ENCODE peak calls at places on chromosomes 6 and 20, in eight cellular contexts. Y, X, P, H, A, Z, L and M are unnamed samples. For H3K4me1 and H3K9me3, the result is how much of the 10 kb centered on the place peaks cover.

GRCh38 chr20:19937651-19938420 is 79.3 kb upstream of the NAA20 start:
- DNase-seq in Y (no peak), X (no peak), P (no peak), H (no peak), A (no peak), Z (no peak), L (no peak), M (no peak)

GRCh38 chr20:25194333-25194972 is 1.1 kb upstream of the ENTPD6 start:
- DNase-seq in Y (no peak), X (no peak), P (no peak), H (no peak), A (no peak), Z (no peak), L (no peak), M (no peak)

GRCh38 chr6:34242252-34243130 is 5.8 kb downstream of the HMGA1 start:
- DNase-seq in Y (no peak), X (no peak), P (no peak), H (no peak), A (no peak), Z (no peak), L (no peak), M (no peak)

GRCh38 chr6:3249821-3250220 is 8.9 kb upstream of the PSMG4 start:
- DNase-seq in Y (no peak), X (no peak), P (no peak), H (no peak), A (no peak), Z (no peak), L (no peak), M (no peak)

GRCh38 chr20:35837577-35838195 is 65.9 kb downstream of the PHF20 start:
- DNase-seq in Y (no peak), X (no peak), P (no peak), H (no peak), A (no peak), Z (no peak), L (no peak), M (no peak)

GRCh38 chr6:139888691-139889122 is 514.3 kb upstream of the CITED2 start:
- DNase-seq in Y (no peak), X (peak), P (no peak), H (no peak), A (no peak), Z (no peak), L (no peak), M (no peak)

GRCh38 chr6:78523622-78524021 is 343.7 kb upstream of the IRAK1BP1 start:
- DNase-seq in Y (peak), X (no peak), P (no peak), H (no peak), A (no peak), Z (no peak), L (no peak), M (no peak)

GRCh38 chr20:53609501-53610445 is 16.1 kb upstream of the ZNF217 start:
- DNase-seq in Y (peak), X (peak), P (peak), H (peak), A (no peak), Z (peak), L (no peak), M (peak)

GRCh38 chr20:62346398-62347150 is 20.5 kb downstream of the LAMA5 start:
- DNase-seq in Y (no peak), X (no peak), P (no peak), H (no peak), A (no peak), Z (no peak), L (no peak), M (no peak)

GRCh38 chr20:45776931-45777330 is 14.8 kb downstream of the WFDC3 start:
- DNase-seq in Y (no peak), X (no peak), P (no peak), H (no peak), A (no peak), Z (no peak), L (no peak), M (no peak)

GRCh38 chr20:45782890-45783289 is 8.8 kb downstream of the WFDC3 start:
- DNase-seq in Y (no peak), X (no peak), P (no peak), H (no peak), A (no peak), Z (no peak), L (no peak), M (no peak)

GRCh38 chr20:45780159-45780558 is 11.5 kb downstream of the WFDC3 start:
- DNase-seq in Y (peak), X (no peak), P (no peak), H (no peak), A (no peak), Z (no peak), L (no peak), M (no peak)

GRCh38 chr20:45781391-45781931 is 10.2 kb downstream of the WFDC3 start:
- DNase-seq in Y (peak), X (no peak), P (no peak), H (no peak), A (no peak), Z (no peak), L (no peak), M (peak)

DNA sequence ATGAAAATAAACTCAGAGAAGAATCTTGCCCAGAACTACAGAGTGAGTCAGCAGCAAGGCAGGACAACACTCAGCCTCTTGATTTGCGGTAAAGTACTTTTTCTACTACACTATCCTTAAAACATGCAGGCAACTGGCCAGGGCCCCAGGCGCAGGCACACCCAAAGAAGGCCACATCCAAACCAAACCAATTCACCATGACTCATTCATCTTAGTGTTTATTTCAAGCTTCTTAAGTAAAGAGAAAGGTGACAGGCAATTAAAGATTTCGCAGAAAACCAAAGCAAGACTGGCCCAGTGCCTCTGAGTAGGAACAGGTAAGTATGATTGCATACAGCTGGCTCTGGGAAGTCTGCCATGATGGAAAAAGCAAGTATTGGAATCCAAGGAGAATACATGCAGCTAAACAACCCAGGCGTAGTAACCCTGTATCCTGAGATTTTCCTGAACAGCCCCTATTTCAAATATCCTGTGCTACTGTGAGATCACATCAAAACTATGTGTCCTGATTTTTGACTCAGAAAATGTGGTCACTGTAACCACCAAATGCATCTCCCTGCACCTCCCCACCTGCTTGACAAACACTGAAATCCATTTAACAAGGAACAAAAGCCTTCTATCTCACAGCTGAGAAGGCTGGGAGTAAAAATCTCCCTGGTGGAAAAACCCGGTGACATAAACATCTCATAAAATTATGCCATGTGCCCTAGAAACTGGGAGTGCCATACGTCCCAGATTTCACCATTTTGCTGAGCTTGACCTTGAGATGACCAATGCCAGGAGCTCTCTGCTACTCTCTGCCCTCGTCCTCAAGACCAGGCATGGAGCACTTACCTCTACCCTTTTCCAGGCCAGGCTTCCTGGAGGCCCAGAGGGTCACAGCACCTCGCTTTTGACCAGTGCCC is 12.4 kb downstream of the WFDC3 start:
- DNase-seq in Y (peak), X (no peak), P (peak), H (no peak), A (peak), Z (no peak), L (peak), M (peak)
- H3K4me1 ChIP-seq in Y (under half), X (under half), P (under half), H (under half), A (under half), Z (under half), L (under half), M (under half)

DNA sequence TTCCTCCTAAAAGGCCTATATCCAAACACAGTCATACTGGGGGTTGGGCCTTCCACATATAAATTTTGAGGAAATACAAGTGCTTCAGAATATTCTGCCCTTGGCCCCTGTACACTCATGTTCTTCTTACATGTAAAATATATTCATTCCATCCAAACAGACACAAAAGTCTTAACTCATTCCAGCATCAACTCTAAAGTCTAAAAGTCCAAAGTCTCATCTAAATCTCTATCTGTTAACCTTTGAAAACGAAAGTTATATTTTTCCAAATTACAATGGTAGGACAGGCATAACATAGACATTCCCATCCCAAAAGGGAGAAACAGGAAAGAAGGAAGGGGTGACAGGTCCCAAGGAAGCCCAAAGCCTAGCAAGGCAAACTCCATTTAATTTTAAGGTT is 215.4 kb upstream of the THBS2 start:
- DNase-seq in Y (no peak), X (no peak), P (no peak), H (no peak), A (no peak), Z (no peak), L (no peak), M (no peak)
- H3K9me3 ChIP-seq in Y (under half), X (half or more), P (under half), H (under half), A (under half), Z (under half), L (half or more), M (under half)

GRCh38 chr6:25641940-25642666 is 9.9 kb upstream of the SCGN start:
- DNase-seq in Y (no peak), X (no peak), P (no peak), H (no peak), A (no peak), Z (no peak), L (no peak), M (no peak)
- H3K4me1 ChIP-seq in Y (under half), X (under half), P (under half), H (under half), A (under half), Z (under half), L (under half), M (under half)

GRCh38 chr6:22497299-22497698 is 72.1 kb upstream of the HDGFL1 start:
- DNase-seq in Y (no peak), X (no peak), P (no peak), H (no peak), A (no peak), Z (no peak), L (no peak), M (no peak)

GRCh38 chr6:22499815-22500214 is 69.6 kb upstream of the HDGFL1 start:
- DNase-seq in Y (peak), X (no peak), P (no peak), H (no peak), A (no peak), Z (no peak), L (no peak), M (no peak)
- H3K9me3 ChIP-seq in Y (under half), X (under half), P (under half), H (under half), A (under half), Z (under half), L (under half), M (under half)

GRCh38 chr20:51398083-51398482 is 144.4 kb downstream of the NFATC2 start:
- DNase-seq in Y (no peak), X (no peak), P (no peak), H (no peak), A (no peak), Z (no peak), L (no peak), M (no peak)

GRCh38 chr20:51400051-51400926 is 142.2 kb downstream of the NFATC2 start:
- DNase-seq in Y (no peak), X (no peak), P (no peak), H (peak), A (no peak), Z (peak), L (no peak), M (no peak)

GRCh38 chr20:51396365-51396909 is 146.1 kb downstream of the NFATC2 start:
- DNase-seq in Y (no peak), X (no peak), P (no peak), H (no peak), A (no peak), Z (no peak), L (no peak), M (no peak)

GRCh38 chr20:51398552-51398951 is 144.0 kb downstream of the NFATC2 start:
- DNase-seq in Y (no peak), X (no peak), P (no peak), H (no peak), A (no peak), Z (no peak), L (no peak), M (no peak)

GRCh38 chr20:51399138-51399890 is 143.2 kb downstream of the NFATC2 start:
- DNase-seq in Y (no peak), X (no peak), P (no peak), H (no peak), A (no peak), Z (no peak), L (no peak), M (no peak)
- H3K4me1 ChIP-seq in Y (under half), X (under half), P (under half), H (half or more), A (under half), Z (half or more), L (under half), M (under half)

GRCh38 chr20:12159266-12159665 is 241.6 kb downstream of the BTBD3 start:
- DNase-seq in Y (no peak), X (no peak), P (no peak), H (no peak), A (no peak), Z (no peak), L (no peak), M (no peak)
- H3K9me3 ChIP-seq in Y (under half), X (under half), P (under half), H (under half), A (under half), Z (under half), L (under half), M (under half)

GRCh38 chr6:105591053-105591452 is 188.2 kb upstream of the PREP start:
- DNase-seq in Y (no peak), X (no peak), P (no peak), H (no peak), A (no peak), Z (no peak), L (no peak), M (no peak)
- H3K4me1 ChIP-seq in Y (under half), X (under half), P (under half), H (under half), A (under half), Z (under half), L (under half), M (under half)

GRCh38 chr6:80163754-80164187 is 57.3 kb downstream of the BCKDHB start:
- DNase-seq in Y (peak), X (peak), P (no peak), H (peak), A (no peak), Z (peak), L (no peak), M (no peak)
- H3K9me3 ChIP-seq in Y (under half), X (under half), P (under half), H (under half), A (under half), Z (under half), L (under half), M (under half)

GRCh38 chr20:21941941-21942805 is 236.7 kb downstream of the PAX1 start:
- DNase-seq in Y (no peak), X (no peak), P (no peak), H (no peak), A (no peak), Z (no peak), L (no peak), M (no peak)

GRCh38 chr20:21944227-21944626 is 238.8 kb downstream of the PAX1 start:
- DNase-seq in Y (no peak), X (no peak), P (no peak), H (no peak), A (no peak), Z (no peak), L (no peak), M (no peak)
- H3K4me1 ChIP-seq in Y (under half), X (under half), P (under half), H (under half), A (under half), Z (under half), L (under half), M (under half)

DNA sequence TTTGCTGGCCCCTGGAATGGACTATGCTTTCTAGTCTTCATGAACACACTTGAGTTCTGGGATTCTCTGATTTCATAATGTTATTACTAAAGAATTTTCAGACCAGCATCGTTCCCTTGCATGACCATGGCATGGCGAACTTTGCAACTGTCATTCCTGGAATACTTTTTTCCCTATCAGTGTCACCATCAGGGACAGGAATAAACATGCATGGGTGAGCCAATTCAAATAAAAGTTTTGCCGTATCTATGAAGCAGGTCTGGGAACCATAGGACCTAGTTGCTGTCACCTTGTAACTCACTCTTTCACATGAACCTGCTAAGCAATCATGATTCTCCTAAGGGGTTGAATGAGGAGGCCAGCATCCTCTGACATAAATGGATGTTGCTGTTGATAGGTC is 68.2 kb upstream of the AGPAT4 start:
- DNase-seq in Y (peak), X (no peak), P (no peak), H (no peak), A (no peak), Z (no peak), L (no peak), M (no peak)
- H3K9me3 ChIP-seq in Y (under half), X (under half), P (under half), H (under half), A (under half), Z (under half), L (under half), M (under half)